ENCODE peak calls at places on chromosomes 4 and X, in seven cellular contexts. P is retinal pigment epithelial cell, M is tibial artery, W is WERI-Rb-1, V is heart right ventricle, G is choroid plexus epithelial cell, T is AG04450. U is an unnamed sample.

GRCh38 chrX:140157611-140158010 is 192.3 kb upstream of the CXorf66 start:
- DNase-seq in P (peak), M (no peak), W (no peak), V (no peak), G (peak), T (no peak), U (peak)

GRCh38 chr4:75781328-75781727 is 57.0 kb downstream of the USO1 start:
- DNase-seq in P (no peak), M (no peak), W (no peak), V (no peak), G (peak), T (no peak), U (no peak)

GRCh38 chr4:128974203-128974602 is 119.1 kb downstream of the SCLT1 start:
- DNase-seq in P (no peak), M (no peak), W (no peak), V (no peak), G (peak), T (no peak), U (no peak)

GRCh38 chrX:51866156-51866555 is 27.3 kb upstream of the MAGED1 start:
- DNase-seq in P (peak), M (no peak), W (no peak), V (no peak), G (peak), T (no peak), U (no peak)

GRCh38 chrX:108439434-108439883 is at the start of gene COL4A5:
- DNase-seq in P (peak), M (peak), W (no peak), V (peak), G (peak), T (peak), U (peak)

GRCh38 chr4:8840006-8840793 is 31.4 kb downstream of the HMX1 start:
- DNase-seq in P (no peak), M (peak), W (peak), V (no peak), G (no peak), T (no peak), U (no peak)

GRCh38 chr4:575281-576141 is 584 bp downstream of the TMEM271 start:
- DNase-seq in P (peak), M (no peak), W (peak), V (peak), G (peak), T (no peak), U (peak)

GRCh38 chr4:48490680-48491513 is 845 bp downstream of the ZAR1 start:
- DNase-seq in P (no peak), M (no peak), W (no peak), V (no peak), G (no peak), T (no peak), U (no peak)

GRCh38 chr4:7433376-7434140 is 1.2 kb downstream of the PSAPL1 start:
- DNase-seq in P (no peak), M (no peak), W (no peak), V (no peak), G (no peak), T (no peak), U (no peak)

GRCh38 chr4:123390846-123391456 is 5.6 kb upstream of the SPRY1 start:
- DNase-seq in P (no peak), M (no peak), W (no peak), V (no peak), G (peak), T (no peak), U (peak)

GRCh38 chr4:159677521-159677920 is 574.6 kb downstream of the RAPGEF2 start:
- DNase-seq in P (peak), M (no peak), W (no peak), V (no peak), G (peak), T (no peak), U (peak)

GRCh38 chr4:41009411-41009810 is 204.9 kb downstream of the APBB2 start:
- DNase-seq in P (no peak), M (no peak), W (no peak), V (no peak), G (peak), T (no peak), U (peak)

GRCh38 chrX:130376077-130376476 is 9.4 kb downstream of the GPR119 start:
- DNase-seq in P (no peak), M (no peak), W (no peak), V (no peak), G (no peak), T (no peak), U (no peak)

GRCh38 chr4:10738826-10739489 is 54.4 kb upstream of the CLNK start:
- DNase-seq in P (no peak), M (no peak), W (no peak), V (no peak), G (peak), T (no peak), U (peak)

GRCh38 chr4:109914356-109914755 is 1.7 kb downstream of the EGF start:
- DNase-seq in P (no peak), M (no peak), W (no peak), V (no peak), G (no peak), T (no peak), U (no peak)

GRCh38 chr4:8267077-8267476 is 2.5 kb upstream of the HTRA3 start:
- DNase-seq in P (no peak), M (peak), W (peak), V (peak), G (peak), T (no peak), U (peak)

GRCh38 chrX:30533261-30533660 is 44.3 kb downstream of the TASL start:
- DNase-seq in P (no peak), M (no peak), W (no peak), V (no peak), G (peak), T (no peak), U (peak)

GRCh38 chr4:133150643-133151300 is 1.7 kb downstream of the PCDH10 start:
- DNase-seq in P (no peak), M (no peak), W (peak), V (no peak), G (peak), T (no peak), U (no peak)

GRCh38 chr4:105641876-105642275 is 66.6 kb downstream of the INTS12 start:
- DNase-seq in P (no peak), M (no peak), W (no peak), V (no peak), G (no peak), T (no peak), U (peak)

GRCh38 chr4:5366421-5366820 is 315.1 kb downstream of the STK32B start:
- DNase-seq in P (peak), M (no peak), W (no peak), V (no peak), G (no peak), T (no peak), U (peak)

GRCh38 chr4:70623301-70623700 is 5.2 kb upstream of the ENAM start:
- DNase-seq in P (no peak), M (no peak), W (no peak), V (no peak), G (no peak), T (no peak), U (no peak)

GRCh38 chr4:189204616-189205015 is 736.1 kb upstream of the FRG1 start:
- DNase-seq in P (no peak), M (no peak), W (no peak), V (no peak), G (no peak), T (no peak), U (no peak)

GRCh38 chrX:110346681-110347080 is 12.0 kb upstream of the RTL9 start:
- DNase-seq in P (no peak), M (no peak), W (no peak), V (no peak), G (peak), T (no peak), U (no peak)

GRCh38 chr4:185835336-185835735 is 23.3 kb upstream of the SORBS2 start:
- DNase-seq in P (no peak), M (no peak), W (no peak), V (no peak), G (no peak), T (no peak), U (no peak)

GRCh38 chrX:8629871-8630270 is 102.1 kb downstream of the ANOS1 start:
- DNase-seq in P (no peak), M (no peak), W (no peak), V (no peak), G (peak), T (no peak), U (peak)

GRCh38 chr4:109873791-109874514 is 26.0 kb downstream of the LRIT3 start:
- DNase-seq in P (no peak), M (no peak), W (peak), V (no peak), G (peak), T (no peak), U (peak)

GRCh38 chr4:92305878-92306520 is 2.2 kb downstream of the GRID2 start:
- DNase-seq in P (no peak), M (no peak), W (peak), V (no peak), G (peak), T (no peak), U (no peak)

GRCh38 chrX:25524150-25524549 is 508.4 kb upstream of the ARX start:
- DNase-seq in P (no peak), M (no peak), W (no peak), V (no peak), G (peak), T (no peak), U (peak)

GRCh38 chrX:1138476-1138875 is 74.0 kb downstream of the CRLF2 start:
- DNase-seq in P (no peak), M (no peak), W (no peak), V (no peak), G (no peak), T (no peak), U (no peak)

GRCh38 chrX:44971674-44972073 is 98.7 kb downstream of the KDM6A start:
- DNase-seq in P (no peak), M (no peak), W (no peak), V (no peak), G (no peak), T (no peak), U (no peak)

GRCh38 chrX:350534-351321 is 32.1 kb upstream of the GTPBP6 start:
- DNase-seq in P (no peak), M (no peak), W (no peak), V (no peak), G (no peak), T (no peak), U (no peak)

GRCh38 chr4:151014521-151015457 is at the start of gene LRBA:
- DNase-seq in P (no peak), M (peak), W (peak), V (peak), G (peak), T (no peak), U (peak)

GRCh38 chr4:8355306-8355705 is 85.2 kb downstream of the ACOX3 start:
- DNase-seq in P (no peak), M (no peak), W (peak), V (no peak), G (peak), T (no peak), U (peak)

GRCh38 chrX:16807976-16808542 is 21.8 kb downstream of the TXLNG start:
- DNase-seq in P (no peak), M (no peak), W (no peak), V (no peak), G (peak), T (peak), U (peak)

GRCh38 chrX:69991685-69992084 is 58.1 kb downstream of the AWAT2 start:
- DNase-seq in P (no peak), M (no peak), W (peak), V (no peak), G (no peak), T (no peak), U (no peak)

GRCh38 chrX:136747003-136747986 is 33.4 kb downstream of the ARHGEF6 start:
- DNase-seq in P (no peak), M (no peak), W (no peak), V (no peak), G (no peak), T (no peak), U (no peak)

GRCh38 chrX:103423955-103424640 is 47.8 kb downstream of the BEX3 start:
- DNase-seq in P (no peak), M (no peak), W (no peak), V (no peak), G (no peak), T (no peak), U (no peak)
- H3K4me3 ChIP-seq in P (no peak), M (no peak), W (no peak), V (no peak), G (no peak), T (no peak), U (no peak)

GRCh38 chrX:2854918-2855317 is 26.2 kb downstream of the GYG2 start:
- DNase-seq in P (no peak), M (no peak), W (no peak), V (no peak), G (no peak), T (no peak), U (no peak)

GRCh38 chrX:2859197-2859797 is 30.6 kb downstream of the GYG2 start:
- DNase-seq in P (no peak), M (no peak), W (no peak), V (no peak), G (no peak), T (no peak), U (no peak)

GRCh38 chrX:2855761-2856160 is 27.0 kb downstream of the GYG2 start:
- DNase-seq in P (no peak), M (no peak), W (no peak), V (no peak), G (no peak), T (no peak), U (no peak)
- H3K4me3 ChIP-seq in P (no peak), M (no peak), W (no peak), V (no peak), G (no peak), T (no peak), U (no peak)

GRCh38 chr4:42398448-42399355 is 1.4 kb downstream of the SHISA3 start:
- DNase-seq in P (no peak), M (no peak), W (peak), V (no peak), G (no peak), T (no peak), U (no peak)
- H3K4me3 ChIP-seq in P (peak), M (peak), W (peak), V (peak), G (no peak), T (peak), U (no peak)

DNA sequence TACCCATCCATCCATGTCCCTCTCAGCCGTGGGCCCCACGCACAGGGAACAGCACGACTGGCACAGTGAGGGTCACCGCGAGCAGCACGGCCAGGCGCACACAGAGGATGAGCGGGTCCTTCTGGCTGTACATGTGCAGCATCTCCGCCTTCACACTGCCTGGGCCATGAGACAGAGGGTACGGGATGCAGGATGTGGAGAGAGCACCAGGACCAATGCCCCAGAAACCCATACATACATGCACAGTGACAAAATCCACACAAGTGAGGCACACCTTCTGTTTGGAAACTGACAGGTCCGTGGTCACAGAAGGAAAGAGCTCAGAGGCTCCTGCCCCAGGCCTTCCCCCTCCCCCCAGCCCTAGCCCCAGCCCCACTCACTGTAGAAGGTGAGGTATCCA is 9.5 kb downstream of the SLC38A5 start:
- DNase-seq in P (no peak), M (no peak), W (no peak), V (no peak), G (no peak), T (no peak), U (no peak)
- H3K4me3 ChIP-seq in P (no peak), M (no peak), W (no peak), V (no peak), G (no peak), T (no peak), U (no peak)